ENCODE peak calls at places on chromosome 17, in four cellular contexts. R is effector memory CD4-positive, alpha-beta T cell; Y is mucosa of gallbladder; W is GM12864. B is an unnamed sample.

GRCh38 chr17:50923611-50924010 is 57.5 kb upstream of the TOB1 start:
- DNase-seq in W (no peak), Y (no peak), R (no peak), B (no peak)

GRCh38 chr17:37489197-37490001 is at the start of gene DUSP14:
- DNase-seq in Y (peak; percentile 76), W (peak; percentile 31), R (peak; percentile 71), B (no peak)

GRCh38 chr17:78677303-78678219 is 100.4 kb upstream of the DNAH17 start:
- DNase-seq in W (no peak), Y (no peak), R (no peak), B (no peak)

GRCh38 chr17:4631836-4632582 is 9.5 kb downstream of the ALOX15 start:
- DNase-seq in Y (no peak), R (no peak), W (no peak), B (no peak)

GRCh38 chr17:67546578-67547527 is 169.8 kb downstream of the PITPNC1 start:
- DNase-seq in W (peak; percentile 41), Y (peak; percentile 70), R (no peak), B (no peak)

GRCh38 chr17:42833771-42834422 is 700 bp downstream of the PSME3 start:
- DNase-seq in Y (no peak), R (no peak), W (no peak), B (no peak)

GRCh38 chr17:29622337-29623282 is at the start of gene CORO6:
- DNase-seq in Y (no peak), W (no peak), R (peak; percentile 50), B (no peak)

GRCh38 chr17:33142703-33143299 is 150.3 kb downstream of the ASIC2 start:
- DNase-seq in Y (peak; percentile 29), R (no peak), W (no peak), B (no peak)

GRCh38 chr17:47941998-47942490 is 673 bp downstream of the PNPO start:
- DNase-seq in Y (no peak), W (no peak), R (no peak), B (no peak)

GRCh38 chr17:19578545-19578944 is 44.9 kb downstream of the SLC47A1 start:
- DNase-seq in Y (no peak), R (no peak), W (no peak), B (no peak)

GRCh38 chr17:79874329-79874981 is 35.2 kb upstream of the CBX4 start:
- DNase-seq in R (no peak), Y (no peak), W (no peak), B (no peak)

GRCh38 chr17:57408064-57408811 is 151.9 kb downstream of the MSI2 start:
- DNase-seq in W (no peak), Y (no peak), R (no peak), B (no peak)